ENCODE peak calls at places on chromosomes 16 and 17, in ten cellular contexts. A, S, L, M, P, W, T, K, B and J are unnamed samples.

GRCh38 chr16:87855852-87856715 is 13.2 kb downstream of the SLC7A5 start:
- DNase-seq in W (no peak), K (no peak), B (no peak), T (peak), M (peak), L (no peak), S (peak), A (no peak), P (peak), J (peak)

GRCh38 chr16:24771779-24772157 is 42.3 kb downstream of the TNRC6A start:
- DNase-seq in M (no peak), S (no peak), B (no peak), P (no peak), T (no peak), W (no peak), K (no peak), L (peak), A (no peak), J (no peak)

GRCh38 chr16:26688105-26688504 is 378.6 kb upstream of the C16orf82 start:
- DNase-seq in S (no peak), A (no peak), K (peak), L (no peak), M (no peak), B (no peak), P (no peak), W (no peak), T (no peak), J (no peak)

GRCh38 chr17:30084773-30085172 is 31.8 kb upstream of the NSRP1 start:
- DNase-seq in K (no peak), P (no peak), B (peak), L (no peak), T (no peak), W (no peak), M (no peak), S (no peak), A (no peak), J (no peak)

GRCh38 chr16:2756288-2757015 is 4.0 kb downstream of the SRRM2 start:
- DNase-seq in K (no peak), L (no peak), A (no peak), P (no peak), S (no peak), M (no peak), W (no peak), B (no peak), T (no peak), J (peak)

GRCh38 chr17:21196126-21196525 is 17.8 kb downstream of the TMEM11 start:
- DNase-seq in S (no peak), W (no peak), K (no peak), M (no peak), A (no peak), P (no peak), B (no peak), L (peak), T (no peak), J (no peak)

GRCh38 chr17:83201206-83202001 is 122.0 kb downstream of the METRNL start:
- DNase-seq in P (no peak), M (no peak), W (peak), A (no peak), S (no peak), T (no peak), L (no peak), B (no peak), K (no peak), J (no peak)

GRCh38 chr16:66346221-66346620 is 20.3 kb upstream of the CDH5 start:
- DNase-seq in T (no peak), B (no peak), S (no peak), K (no peak), A (no peak), W (no peak), L (no peak), M (no peak), P (no peak), J (no peak)

GRCh38 chr16:56800355-56800754 is 64.7 kb upstream of the SLC12A3 start:
- DNase-seq in B (no peak), M (no peak), K (no peak), S (no peak), W (no peak), T (no peak), L (no peak), A (no peak), P (no peak), J (no peak)

GRCh38 chr16:86854895-86855294 is 276.5 kb downstream of the FOXL1 start:
- DNase-seq in T (no peak), A (no peak), P (no peak), K (no peak), M (no peak), S (no peak), L (no peak), B (no peak), W (no peak), J (no peak)

GRCh38 chr16:4660454-4661007 is 32.8 kb upstream of the NUDT16L1 start:
- DNase-seq in T (no peak), K (no peak), W (no peak), B (peak), S (peak), A (no peak), L (peak), P (peak), M (no peak), J (peak)

GRCh38 chr17:80423536-80424225 is 8.7 kb downstream of the ENDOV start:
- DNase-seq in K (no peak), A (no peak), M (no peak), S (no peak), L (no peak), B (no peak), T (no peak), W (no peak), P (no peak), J (no peak)

GRCh38 chr17:81832608-81833159 is 407 bp downstream of the MCRIP1 start:
- DNase-seq in P (peak), T (peak), M (no peak), B (no peak), S (peak), L (peak), K (no peak), W (no peak), A (no peak), J (peak)

GRCh38 chr17:62093188-62094155 is 28.4 kb upstream of the MED13 start:
- DNase-seq in W (no peak), K (no peak), S (peak), A (no peak), T (no peak), M (no peak), B (no peak), L (peak), P (peak), J (no peak)

GRCh38 chr17:61143026-61143425 is 256.6 kb upstream of the TBX2 start:
- DNase-seq in T (no peak), P (no peak), S (no peak), A (no peak), B (no peak), M (no peak), L (no peak), W (no peak), K (no peak), J (no peak)

GRCh38 chr17:63189082-63189481 is 223.0 kb downstream of the TANC2 start:
- DNase-seq in L (peak), B (no peak), S (peak), P (no peak), M (no peak), T (no peak), W (no peak), A (no peak), K (no peak), J (no peak)

GRCh38 chr17:38440614-38441397 is 12.5 kb downstream of the ARHGAP23 start:
- DNase-seq in B (peak), S (no peak), P (no peak), L (no peak), K (peak), W (no peak), A (no peak), T (no peak), M (no peak), J (no peak)

GRCh38 chr17:79842656-79843474 is 3.6 kb upstream of the CBX4 start:
- DNase-seq in A (no peak), T (peak), P (peak), K (peak), W (no peak), S (no peak), B (no peak), M (no peak), L (no peak), J (no peak)

GRCh38 chr17:30824002-30824355 is 513 bp downstream of the CRLF3 start:
- DNase-seq in T (no peak), W (no peak), P (peak), B (no peak), A (no peak), M (no peak), S (peak), K (no peak), L (peak), J (no peak)

GRCh38 chr16:57955572-57955971 is 15.4 kb downstream of the CNGB1 start:
- DNase-seq in T (no peak), P (no peak), K (no peak), M (peak), W (peak), A (peak), B (no peak), L (peak), S (no peak), J (no peak)

DNA sequence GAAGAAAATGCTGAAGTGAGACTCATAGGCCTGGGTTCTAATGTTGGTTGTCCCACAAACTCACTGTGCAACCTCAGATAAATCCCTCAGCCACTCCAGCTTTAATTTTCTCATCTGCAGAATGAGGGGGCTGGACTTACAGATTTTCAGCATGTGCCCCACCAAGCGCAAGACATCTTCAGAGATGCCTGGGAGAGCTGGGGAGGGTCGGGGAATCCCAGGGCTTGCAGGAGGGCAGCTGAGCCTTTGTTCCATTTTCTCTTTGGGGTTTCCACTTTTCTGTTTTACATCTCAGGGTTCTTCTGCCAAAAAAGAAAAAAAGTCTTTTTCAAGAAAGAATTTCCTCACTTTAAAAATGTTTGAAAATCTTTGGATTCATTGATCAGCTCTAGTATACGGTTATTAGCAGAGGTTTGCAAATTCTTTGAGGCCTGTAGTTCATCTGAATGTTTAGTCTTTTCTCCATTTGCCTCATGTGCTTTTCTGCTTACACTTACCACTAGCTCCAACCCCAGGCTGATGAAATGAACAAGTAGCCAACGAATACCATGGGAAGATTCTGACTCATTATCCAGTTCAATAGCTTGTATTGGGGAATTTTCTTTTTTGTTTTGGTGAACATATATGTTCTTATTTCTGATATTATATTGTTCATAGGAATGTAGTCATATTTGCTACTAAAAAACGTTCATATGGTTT is 56.4 kb downstream of the CHD9 start:
- DNase-seq in A (no peak), S (no peak), M (no peak), B (no peak), P (no peak), L (peak), T (no peak), W (no peak), K (no peak), J (no peak)
- TF ChIP-seq CTCF in A (no peak), S (no peak), M (no peak), B (no peak), P (no peak), L (no peak), T (no peak), W (no peak), K (no peak), J (no peak)

DNA sequence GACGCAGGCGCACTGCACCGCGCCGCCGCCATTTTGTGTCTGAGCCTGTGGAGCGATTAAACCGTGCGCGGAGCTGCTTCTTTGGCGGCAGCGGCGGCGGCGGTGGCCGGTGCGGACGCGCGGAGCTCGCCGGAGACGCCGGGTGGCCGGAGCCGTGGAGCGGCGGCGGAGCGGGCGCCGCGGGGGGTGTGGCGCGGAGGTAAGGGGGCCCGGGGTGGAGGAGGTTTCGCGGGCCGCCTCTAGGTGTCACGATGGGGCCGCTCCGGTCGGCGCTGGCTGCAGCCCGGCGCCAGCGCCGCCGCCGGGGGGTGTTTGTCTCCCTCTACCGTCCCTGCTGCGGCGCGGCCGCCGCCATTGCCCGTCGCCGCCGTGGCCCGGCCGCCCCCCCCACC is at the start of gene CTCF:
- DNase-seq in S (peak), P (peak), B (peak), T (peak), W (peak), A (peak), K (peak), M (peak), L (peak), J (peak)
- TF ChIP-seq CTCF in S (peak), P (peak), B (peak), T (no peak), W (no peak), A (peak), K (peak), M (peak), L (peak), J (peak)

GRCh38 chr16:69717066-69717465 is 9.3 kb downstream of the NQO1 start:
- DNase-seq in A (no peak), P (no peak), S (no peak), M (no peak), L (no peak), B (no peak), T (no peak), K (no peak), W (no peak), J (no peak)

GRCh38 chr16:69711115-69711740 is 15.1 kb downstream of the NQO1 start:
- DNase-seq in T (peak), B (no peak), L (peak), A (no peak), P (peak), M (peak), S (no peak), K (no peak), W (peak), J (no peak)

GRCh38 chr16:69712277-69712676 is 14.1 kb downstream of the NQO1 start:
- DNase-seq in L (peak), A (no peak), P (no peak), M (no peak), S (no peak), B (no peak), W (no peak), T (no peak), K (no peak), J (no peak)

GRCh38 chr16:69709456-69710084 is 16.8 kb downstream of the NQO1 start:
- DNase-seq in A (no peak), K (peak), S (peak), T (no peak), M (no peak), P (no peak), B (peak), L (peak), W (no peak), J (no peak)

DNA sequence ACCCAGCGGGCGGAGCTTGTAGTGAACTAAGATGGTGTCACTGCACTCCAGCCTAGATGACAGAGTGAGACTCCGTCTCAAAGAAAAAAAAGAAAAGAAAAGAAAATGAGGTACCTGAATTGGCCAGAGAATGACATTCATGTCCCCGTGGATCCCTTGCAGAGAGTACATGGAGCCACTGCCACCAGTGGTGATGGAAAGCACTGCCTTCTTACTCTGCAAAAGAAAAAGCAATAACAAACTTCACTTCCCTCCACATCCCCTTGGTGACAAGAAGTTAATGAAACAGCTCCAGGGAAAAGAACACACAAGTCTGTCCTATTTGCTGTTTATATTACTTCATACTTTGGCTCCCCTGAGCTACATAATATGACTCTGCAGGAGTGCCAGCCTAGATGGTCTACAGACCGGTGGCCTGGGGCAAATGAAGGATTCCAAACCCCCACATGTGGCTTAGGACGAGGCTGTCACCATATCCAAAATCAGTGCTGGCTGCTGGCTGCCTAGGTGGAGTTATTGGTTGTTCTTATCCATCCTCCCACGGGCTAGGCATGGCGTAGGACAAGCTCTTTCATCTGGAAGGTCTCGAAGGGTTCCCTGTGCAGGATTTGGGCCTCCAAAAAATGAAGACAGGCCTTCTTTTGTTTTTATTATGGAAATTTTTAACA is 13.3 kb downstream of the NQO1 start:
- DNase-seq in S (no peak), W (no peak), K (no peak), P (no peak), A (no peak), M (no peak), B (no peak), L (no peak), T (no peak), J (no peak)
- TF ChIP-seq CTCF in S (no peak), W (peak), K (no peak), P (no peak), A (no peak), M (no peak), B (no peak), L (no peak), T (no peak), J (no peak)

DNA sequence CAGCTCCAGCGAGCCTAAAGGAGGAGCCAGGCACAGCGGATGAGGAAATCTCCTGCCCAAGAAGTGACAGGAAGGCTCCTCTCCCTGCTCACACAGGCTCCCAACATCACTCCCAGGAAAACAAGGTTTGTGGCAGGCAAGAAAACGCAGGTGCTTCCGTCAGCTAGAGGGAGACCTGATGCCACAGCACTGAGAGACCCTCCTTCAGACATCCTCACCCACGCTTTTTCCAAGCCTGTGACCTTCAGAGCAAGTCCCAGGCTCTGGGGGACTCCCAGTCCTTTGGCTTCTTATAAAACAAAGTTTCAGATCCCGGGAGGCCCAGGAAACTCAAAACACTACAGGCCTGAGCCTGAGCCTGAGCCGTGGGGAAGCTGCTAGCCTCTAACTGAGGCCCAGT is 89.6 kb downstream of the ZNF423 start:
- DNase-seq in A (no peak), K (no peak), M (no peak), L (no peak), B (peak), T (no peak), W (no peak), S (no peak), P (no peak), J (no peak)
- TF ChIP-seq CTCF in A (no peak), K (no peak), M (no peak), L (no peak), B (no peak), T (no peak), W (no peak), S (no peak), P (no peak), J (no peak)

DNA sequence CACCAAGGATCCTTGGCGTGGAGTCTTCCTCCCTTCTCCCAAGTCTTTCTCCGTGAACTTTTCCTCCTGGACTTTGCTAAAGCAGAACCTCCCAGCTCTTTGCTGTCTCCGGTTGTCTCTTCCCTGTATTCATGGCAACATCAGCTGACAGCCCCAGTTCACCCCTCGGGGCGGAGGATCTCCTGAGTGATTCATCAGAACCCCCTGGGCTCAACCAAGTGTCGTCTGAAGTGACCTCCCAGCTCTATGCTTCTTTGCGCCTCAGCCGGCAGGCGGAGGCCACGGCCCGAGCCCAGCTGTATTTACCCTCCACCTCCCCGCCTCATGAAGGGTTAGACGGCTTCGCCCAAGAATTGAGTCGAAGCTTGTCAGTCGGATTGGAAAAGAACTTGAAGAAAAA is 943 bp downstream of the CNTROB start:
- DNase-seq in A (peak), L (peak), W (peak), T (peak), B (peak), K (peak), S (peak), M (peak), P (peak), J (peak)
- TF ChIP-seq CTCF in A (no peak), L (peak), W (peak), T (no peak), B (peak), K (no peak), S (peak), M (no peak), P (no peak), J (no peak)

GRCh38 chr16:85185281-85185680 is 73.0 kb upstream of the CIBAR2 start:
- DNase-seq in M (no peak), W (no peak), T (no peak), S (no peak), B (no peak), K (no peak), P (no peak), L (no peak), A (no peak), J (no peak)
- TF ChIP-seq CTCF in M (no peak), W (no peak), T (no peak), S (no peak), B (no peak), K (no peak), P (no peak), L (no peak), A (no peak), J (no peak)

GRCh38 chr17:50190278-50191069 is 11.0 kb downstream of the COL1A1 start:
- DNase-seq in K (no peak), A (no peak), S (no peak), W (no peak), M (no peak), L (no peak), P (no peak), B (no peak), T (no peak), J (no peak)

GRCh38 chr17:50194441-50195195 is 6.8 kb downstream of the COL1A1 start:
- DNase-seq in S (no peak), A (no peak), W (no peak), L (no peak), K (no peak), P (no peak), M (no peak), B (no peak), T (no peak), J (no peak)

GRCh38 chr17:50192116-50192872 is 9.1 kb downstream of the COL1A1 start:
- DNase-seq in B (no peak), K (no peak), L (no peak), A (no peak), P (no peak), S (no peak), W (no peak), T (no peak), M (no peak), J (no peak)

GRCh38 chr17:50191070-50192045 is 10.1 kb downstream of the COL1A1 start:
- DNase-seq in K (no peak), S (no peak), A (no peak), M (no peak), B (no peak), T (no peak), L (no peak), W (no peak), P (no peak), J (no peak)

GRCh38 chr17:50192873-50193274 is 8.6 kb downstream of the COL1A1 start:
- DNase-seq in B (no peak), M (no peak), L (no peak), S (no peak), A (no peak), K (no peak), W (no peak), P (no peak), T (no peak), J (no peak)
- TF ChIP-seq CTCF in B (no peak), M (no peak), L (no peak), S (no peak), A (no peak), K (no peak), W (no peak), P (no peak), T (no peak), J (no peak)